ENCODE peak calls at places on chromosome 1, in seven cellular contexts. O is NB4, K is stromal cell of bone marrow, H is ELF-1, I is nephron progenitor cell, M is AG09309, Y is HFFc6. V is an unnamed sample.

GRCh38 chr1:168116327-168116799 is 20.4 kb downstream of the GPR161 start:
- DNase-seq in O (no peak), K (no peak), H (no peak), I (no peak), M (no peak), Y (no peak), V (no peak)

GRCh38 chr1:83857705-83858104 is 141.2 kb downstream of the TTLL7 start:
- DNase-seq in O (no peak), K (no peak), H (no peak), I (no peak), M (no peak), Y (no peak), V (no peak)

GRCh38 chr1:221169447-221169889 is 290.2 kb downstream of the HLX start:
- DNase-seq in O (no peak), K (no peak), H (peak; percentile 49), I (no peak), M (no peak), Y (peak; percentile 9), V (no peak)

GRCh38 chr1:207893737-207894582 is 17.0 kb downstream of the CD34 start:
- DNase-seq in O (no peak), K (no peak), H (no peak), I (no peak), M (no peak), Y (no peak), V (no peak)

GRCh38 chr1:22808846-22809501 is 98.3 kb downstream of the EPHB2 start:
- DNase-seq in O (no peak), K (peak; percentile 69), H (peak; percentile 84), I (no peak), M (peak; percentile 51), Y (peak; percentile 86), V (no peak)

GRCh38 chr1:176559474-176560390 is 96.8 kb downstream of the PAPPA2 start:
- DNase-seq in O (peak; percentile 63), K (peak; percentile 66), H (peak; percentile 64), I (peak; percentile 69), M (peak; percentile 41), Y (peak; percentile 19), V (peak; percentile 52)

GRCh38 chr1:54599211-54599823 is 24.0 kb downstream of the FAM151A start:
- DNase-seq in O (no peak), K (no peak), H (no peak), I (no peak), M (no peak), Y (no peak), V (no peak)

GRCh38 chr1:214111796-214112195 is 124.0 kb downstream of the PROX1 start:
- DNase-seq in O (no peak), K (no peak), H (no peak), I (no peak), M (no peak), Y (no peak), V (no peak)

GRCh38 chr1:167185062-167185461 is 35.6 kb upstream of the POU2F1 start:
- DNase-seq in O (no peak), K (no peak), H (no peak), I (no peak), M (no peak), Y (no peak), V (no peak)

GRCh38 chr1:29801003-29801402 is 564.7 kb downstream of the PTPRU start:
- DNase-seq in O (no peak), K (no peak), H (no peak), I (no peak), M (no peak), Y (no peak), V (no peak)

GRCh38 chr1:17588048-17588781 is 48.7 kb downstream of the ARHGEF10L start:
- DNase-seq in O (peak; percentile 52), K (peak; percentile 55), H (peak; percentile 93), I (peak; percentile 56), M (peak; percentile 39), Y (peak; percentile 78), V (no peak)

GRCh38 chr1:243539636-243540035 is 283.8 kb downstream of the SDCCAG8 start:
- DNase-seq in O (no peak), K (peak; percentile 21), H (no peak), I (no peak), M (no peak), Y (no peak), V (no peak)

GRCh38 chr1:34597877-34598514 is 156.9 kb upstream of the GJB5 start:
- DNase-seq in O (peak; percentile 65), K (peak; percentile 6), H (peak; percentile 77), I (peak; percentile 94), M (peak; percentile 21), Y (peak; percentile 35), V (peak; percentile 49)

GRCh38 chr1:168636642-168637111 is 60.3 kb downstream of the XCL1 start:
- DNase-seq in O (no peak), K (no peak), H (no peak), I (no peak), M (peak; percentile 8), Y (peak; percentile 16), V (no peak)

GRCh38 chr1:10866314-10867091 is 70.1 kb upstream of the CASZ1 start:
- DNase-seq in O (peak; percentile 49), K (no peak), H (peak; percentile 24), I (peak; percentile 34), M (no peak), Y (no peak), V (no peak)

GRCh38 chr1:21763236-21763635 is 19.7 kb downstream of the USP48 start:
- DNase-seq in O (no peak), K (no peak), H (no peak), I (no peak), M (no peak), Y (no peak), V (no peak)

GRCh38 chr1:9426291-9426711 is 113.0 kb upstream of the SLC25A33 start:
- DNase-seq in O (peak; percentile 89), K (no peak), H (no peak), I (no peak), M (no peak), Y (no peak), V (peak; percentile 34)

GRCh38 chr1:10031461-10031860 is 1.3 kb upstream of the UBE4B start:
- DNase-seq in O (no peak), K (no peak), H (no peak), I (no peak), M (no peak), Y (peak; percentile 83), V (peak; percentile 8)

GRCh38 chr1:248752119-248752931 is 3.2 kb downstream of the LYPD8 start:
- DNase-seq in O (peak; percentile 20), K (no peak), H (no peak), I (no peak), M (no peak), Y (no peak), V (no peak)

GRCh38 chr1:97164276-97164639 is 442.7 kb downstream of the PTBP2 start:
- DNase-seq in O (peak; percentile 54), K (no peak), H (no peak), I (no peak), M (no peak), Y (no peak), V (no peak)

GRCh38 chr1:97685355-97685754 is 235.5 kb downstream of the DPYD start:
- DNase-seq in O (peak; percentile 14), K (no peak), H (no peak), I (no peak), M (no peak), Y (no peak), V (no peak)

GRCh38 chr1:109089242-109090015 is 1.1 kb upstream of the TMEM167B start:
- DNase-seq in O (peak; percentile 77), K (peak; percentile 52), H (peak; percentile 91), I (peak; percentile 38), M (no peak), Y (peak; percentile 77), V (peak; percentile 35)

GRCh38 chr1:11903210-11903609 is 23.0 kb downstream of the KIAA2013 start:
- DNase-seq in O (no peak), K (no peak), H (no peak), I (no peak), M (no peak), Y (no peak), V (no peak)

GRCh38 chr1:43348343-43348808 is 10.4 kb upstream of the CDC20 start:
- DNase-seq in O (no peak), K (no peak), H (no peak), I (no peak), M (no peak), Y (no peak), V (no peak)

GRCh38 chr1:112717263-112717662 is 2.1 kb upstream of the PPM1J start:
- DNase-seq in O (no peak), K (no peak), H (peak; percentile 53), I (no peak), M (no peak), Y (no peak), V (no peak)

GRCh38 chr1:64631346-64632052 is 113.4 kb upstream of the RAVER2 start:
- DNase-seq in O (no peak), K (no peak), H (no peak), I (no peak), M (no peak), Y (no peak), V (no peak)

GRCh38 chr1:53352576-53352975 is 24.7 kb upstream of the LRP8 start:
- DNase-seq in O (no peak), K (no peak), H (no peak), I (no peak), M (no peak), Y (no peak), V (no peak)

GRCh38 chr1:26541816-26542711 is 12.5 kb downstream of the RPS6KA1 start:
- DNase-seq in O (peak; percentile 99), K (peak; percentile 18), H (peak; percentile 83), I (peak; percentile 61), M (peak; percentile 72), Y (no peak), V (no peak)